ENCODE peak calls at places on chromosomes 3 and 15, in five cellular contexts. J is GM12865, X is NAMALWA, Y is activated T-helper 1 cell treated with Interleukin-2 at 50 U/mL for 16 hours, S is cardiac muscle cell. F is an unnamed sample.

GRCh38 chr3:66665021-66665695 is 164.3 kb upstream of the LRIG1 start:
- DNase-seq in J (no peak), X (no peak), Y (no peak), S (no peak), F (no peak)

GRCh38 chr15:82870727-82871576 is 61.5 kb downstream of the WHAMM start:
- DNase-seq in J (no peak), X (no peak), Y (no peak), S (peak; percentile 8), F (no peak)

GRCh38 chr15:36208868-36209582 is 370.4 kb upstream of the CDIN1 start:
- DNase-seq in J (no peak), X (no peak), Y (no peak), S (no peak), F (no peak)

GRCh38 chr15:79455943-79456342 is 23.8 kb downstream of the MINAR1 start:
- DNase-seq in J (no peak), X (no peak), Y (no peak), S (no peak), F (no peak)

GRCh38 chr3:23811117-23811487 is 5.3 kb downstream of the UBE2E1 start:
- DNase-seq in J (peak; percentile 49), X (no peak), Y (no peak), S (no peak), F (no peak)

GRCh38 chr3:100761211-100761921 is 52.1 kb downstream of the TFG start:
- DNase-seq in J (peak; percentile 49), X (peak; percentile 60), Y (no peak), S (no peak), F (no peak)

GRCh38 chr15:68677996-68678395 is 99.2 kb downstream of the CORO2B start:
- DNase-seq in J (no peak), X (no peak), Y (no peak), S (no peak), F (no peak)

GRCh38 chr15:90340345-90340744 is 11.7 kb upstream of the ZNF774 start:
- DNase-seq in J (peak; percentile 15), X (no peak), Y (no peak), S (no peak), F (no peak)

GRCh38 chr3:87132801-87133200 is 94.3 kb upstream of the CHMP2B start:
- DNase-seq in J (no peak), X (no peak), Y (no peak), S (no peak), F (no peak)

GRCh38 chr3:69443554-69443953 is 57.7 kb upstream of the FRMD4B start:
- DNase-seq in J (no peak), X (no peak), Y (no peak), S (no peak), F (no peak)

GRCh38 chr3:126528800-126529541 is 5.0 kb downstream of the CHST13 start:
- DNase-seq in J (no peak), X (no peak), Y (no peak), S (peak; percentile 55), F (no peak)

GRCh38 chr3:178439504-178439903 is 96.7 kb upstream of the KCNMB2 start:
- DNase-seq in J (peak; percentile 30), X (no peak), Y (no peak), S (peak; percentile 18), F (no peak)

GRCh38 chr15:57395292-57395691 is 19.0 kb downstream of the CGNL1 start:
- DNase-seq in J (peak; percentile 47), X (no peak), Y (no peak), S (no peak), F (peak; percentile 89)

GRCh38 chr3:70186221-70186620 is 126.2 kb downstream of the MDFIC2 start:
- DNase-seq in J (no peak), X (no peak), Y (no peak), S (no peak), F (no peak)

GRCh38 chr3:5891721-5892120 is 704.2 kb downstream of the EDEM1 start:
- DNase-seq in J (peak; percentile 35), X (no peak), Y (no peak), S (no peak), F (no peak)

GRCh38 chr15:35784745-35785144 is 238.8 kb upstream of the DPH6 start:
- DNase-seq in J (no peak), X (peak; percentile 2), Y (no peak), S (peak; percentile 7), F (no peak)

GRCh38 chr3:46846624-46847542 is 16.4 kb downstream of the MYL3 start:
- DNase-seq in J (no peak), X (no peak), Y (no peak), S (no peak), F (no peak)

GRCh38 chr3:138009476-138010272 is at the start of gene CLDN18:
- DNase-seq in J (no peak), X (no peak), Y (no peak), S (no peak), F (no peak)

GRCh38 chr15:101048191-101049011 is 129.2 kb downstream of the LRRK1 start:
- DNase-seq in J (no peak), X (no peak), Y (no peak), S (no peak), F (no peak)

GRCh38 chr15:41042851-41043250 is 73.2 kb downstream of the INO80 start:
- DNase-seq in J (no peak), X (no peak), Y (no peak), S (no peak), F (no peak)

GRCh38 chr3:141386611-141387110 is 18.4 kb downstream of the ZBTB38 start:
- DNase-seq in J (peak; percentile 88), X (no peak), Y (no peak), S (no peak), F (no peak)

GRCh38 chr15:92650256-92650655 is 5.3 kb downstream of the FAM174B start:
- DNase-seq in J (no peak), X (no peak), Y (no peak), S (peak; percentile 26), F (no peak)

GRCh38 chr15:74172751-74173544 is 562 bp upstream of the ISLR start:
- DNase-seq in J (no peak), X (no peak), Y (no peak), S (peak; percentile 23), F (no peak)

GRCh38 chr3:98556164-98557130 is 24.7 kb downstream of the GPR15 start:
- DNase-seq in J (peak; percentile 99), X (no peak), Y (peak; percentile 57), S (no peak), F (no peak)

GRCh38 chr15:66780172-66780972 is 78.3 kb downstream of the SMAD6 start:
- DNase-seq in J (no peak), X (no peak), Y (no peak), S (no peak), F (peak; percentile 29)

GRCh38 chr3:127172670-127173515 is 20.0 kb upstream of the PRR23E start:
- DNase-seq in J (no peak), X (no peak), Y (no peak), S (peak; percentile 59), F (peak; percentile 33)

GRCh38 chr3:136960838-136961836 is 3.4 kb downstream of the IL20RB start:
- DNase-seq in J (no peak), X (no peak), Y (no peak), S (no peak), F (no peak)

GRCh38 chr3:170651260-170651845 is 65.5 kb upstream of the SLC7A14 start:
- DNase-seq in J (no peak), X (no peak), Y (no peak), S (no peak), F (no peak)

GRCh38 chr15:64893481-64894394 is 18.0 kb upstream of the ANKDD1A start:
- DNase-seq in J (peak; percentile 100), X (peak; percentile 98), Y (peak; percentile 94), S (peak; percentile 96), F (peak; percentile 100)

GRCh38 chr3:13069495-13069894 is 3.7 kb downstream of the IQSEC1 start:
- DNase-seq in J (peak; percentile 85), X (peak; percentile 54), Y (peak; percentile 16), S (no peak), F (no peak)

GRCh38 chr15:25437751-25438600 is 848 bp downstream of the UBE3A start:
- DNase-seq in J (peak; percentile 85), X (peak; percentile 79), Y (peak; percentile 30), S (peak; percentile 78), F (peak; percentile 74)

GRCh38 chr3:107206141-107206540 is 171.1 kb upstream of the CCDC54 start:
- DNase-seq in J (peak; percentile 27), X (peak; percentile 68), Y (no peak), S (peak; percentile 68), F (no peak)

GRCh38 chr15:31341036-31341435 is 14.4 kb downstream of the KLF13 start:
- DNase-seq in J (no peak), X (no peak), Y (no peak), S (no peak), F (no peak)

GRCh38 chr3:175002732-175003143 is 143.6 kb downstream of the NAALADL2 start:
- DNase-seq in J (no peak), X (no peak), Y (no peak), S (no peak), F (no peak)

GRCh38 chr15:53197426-53197839 is 407.3 kb upstream of the ONECUT1 start:
- DNase-seq in J (peak; percentile 75), X (peak; percentile 53), Y (no peak), S (peak; percentile 81), F (peak; percentile 24)

GRCh38 chr15:48176957-48177356 is 1.1 kb downstream of the MYEF2 start:
- DNase-seq in J (no peak), X (no peak), Y (no peak), S (no peak), F (no peak)

GRCh38 chr15:49946681-49947080 is 172.4 kb downstream of the ATP8B4 start:
- DNase-seq in J (no peak), X (no peak), Y (no peak), S (no peak), F (no peak)

F was measured in dermis microvascular lymphatic vessel endothelial cell.